ENCODE peak calls at places on chromosomes 13 and 19, in nine cellular contexts. Z is tibial nerve; H is ovary; P is stomach; A is pancreas; Q is spleen; R is CD8-positive, alpha-beta T cell; W is Peyer's patch; F is choroid plexus epithelial cell. U is an unnamed sample.
A peak's percentile ranks its signal among the peaks of the same experiment; 100 is the strongest.

GRCh38 chr13:111485491-111486250 is 165.2 kb downstream of the TEX29 start:
- DNase-seq in Z (no peak), H (no peak), P (peak; percentile 11), A (no peak), Q (no peak), R (no peak), W (peak; percentile 23), F (no peak), U (no peak)

GRCh38 chr19:13505761-13506549 is at the start of gene CACNA1A:
- DNase-seq in Z (no peak), H (no peak), P (no peak), A (no peak), Q (no peak), R (no peak), W (no peak), F (no peak), U (no peak)

GRCh38 chr19:19444694-19445155 is 39.2 kb downstream of the GATAD2A start:
- DNase-seq in Z (no peak), H (no peak), P (peak; percentile 56), A (no peak), Q (no peak), R (no peak), W (peak; percentile 52), F (peak; percentile 43), U (no peak)

GRCh38 chr19:287381-287871 is 3.8 kb downstream of the PLPP2 start:
- DNase-seq in Z (no peak), H (no peak), P (peak; percentile 21), A (no peak), Q (no peak), R (no peak), W (peak; percentile 34), F (no peak), U (no peak)

GRCh38 chr19:3593156-3593555 is 7.9 kb downstream of the GIPC3 start:
- DNase-seq in Z (no peak), H (no peak), P (no peak), A (no peak), Q (no peak), R (no peak), W (no peak), F (no peak), U (no peak)

GRCh38 chr19:1046836-1047695 is 7.2 kb downstream of the ABCA7 start:
- DNase-seq in Z (no peak), H (no peak), P (no peak), A (no peak), Q (no peak), R (no peak), W (peak; percentile 72), F (no peak), U (no peak)

GRCh38 chr19:12065100-12065538 is 588 bp downstream of the ZNF844 start:
- DNase-seq in Z (no peak), H (peak; percentile 36), P (no peak), A (no peak), Q (no peak), R (no peak), W (no peak), F (peak; percentile 68), U (no peak)

GRCh38 chr13:85520445-85520844 is 278.8 kb downstream of the SLITRK6 start:
- DNase-seq in Z (no peak), H (no peak), P (no peak), A (no peak), Q (no peak), R (no peak), W (no peak), F (peak; percentile 74), U (no peak)

GRCh38 chr13:112710855-112711527 is 21.2 kb downstream of the ATP11A start:
- DNase-seq in Z (no peak), H (peak; percentile 38), P (no peak), A (no peak), Q (peak; percentile 44), R (no peak), W (peak; percentile 45), F (no peak), U (no peak)

GRCh38 chr13:43764349-43764748 is 22.4 kb downstream of the ENOX1 start:
- DNase-seq in Z (no peak), H (no peak), P (no peak), A (no peak), Q (no peak), R (no peak), W (no peak), F (no peak), U (no peak)

GRCh38 chr19:30231408-30232318 is 140.5 kb upstream of the ZNF536 start:
- DNase-seq in Z (no peak), H (no peak), P (no peak), A (no peak), Q (no peak), R (no peak), W (no peak), F (no peak), U (no peak)

GRCh38 chr13:49938921-49939320 is 2.8 kb upstream of the SPRYD7 start:
- DNase-seq in Z (no peak), H (peak; percentile 44), P (peak; percentile 78), A (peak; percentile 70), Q (no peak), R (no peak), W (peak; percentile 89), F (no peak), U (no peak)

GRCh38 chr13:29411493-29411892 is 184.0 kb downstream of the SLC7A1 start:
- DNase-seq in Z (no peak), H (no peak), P (no peak), A (no peak), Q (no peak), R (no peak), W (no peak), F (peak; percentile 41), U (no peak)

GRCh38 chr19:719081-719512 is 10.4 kb downstream of the PALM start:
- DNase-seq in Z (peak; percentile 37), H (peak; percentile 91), P (no peak), A (no peak), Q (no peak), R (no peak), W (no peak), F (peak; percentile 53), U (no peak)

GRCh38 chr13:39364797-39365468 is 238.1 kb downstream of the LHFPL6 start:
- DNase-seq in Z (no peak), H (no peak), P (no peak), A (no peak), Q (no peak), R (no peak), W (no peak), F (peak; percentile 57), U (peak; percentile 2)
- TF ChIP-seq CTCF in Z (no peak), H (no peak), P (no peak), A (no peak), Q (no peak), R (no peak), W (no peak), F (peak; percentile 20), U (no peak)

GRCh38 chr19:17725422-17726078 is 6.3 kb downstream of the MAP1S start:
- DNase-seq in Z (no peak), H (no peak), P (no peak), A (no peak), Q (no peak), R (peak; percentile 22), W (no peak), F (no peak), U (no peak)
- TF ChIP-seq CTCF in Z (no peak), H (no peak), P (no peak), A (no peak), Q (no peak), R (no peak), W (peak; percentile 15), F (peak; percentile 55), U (peak; percentile 32)

DNA sequence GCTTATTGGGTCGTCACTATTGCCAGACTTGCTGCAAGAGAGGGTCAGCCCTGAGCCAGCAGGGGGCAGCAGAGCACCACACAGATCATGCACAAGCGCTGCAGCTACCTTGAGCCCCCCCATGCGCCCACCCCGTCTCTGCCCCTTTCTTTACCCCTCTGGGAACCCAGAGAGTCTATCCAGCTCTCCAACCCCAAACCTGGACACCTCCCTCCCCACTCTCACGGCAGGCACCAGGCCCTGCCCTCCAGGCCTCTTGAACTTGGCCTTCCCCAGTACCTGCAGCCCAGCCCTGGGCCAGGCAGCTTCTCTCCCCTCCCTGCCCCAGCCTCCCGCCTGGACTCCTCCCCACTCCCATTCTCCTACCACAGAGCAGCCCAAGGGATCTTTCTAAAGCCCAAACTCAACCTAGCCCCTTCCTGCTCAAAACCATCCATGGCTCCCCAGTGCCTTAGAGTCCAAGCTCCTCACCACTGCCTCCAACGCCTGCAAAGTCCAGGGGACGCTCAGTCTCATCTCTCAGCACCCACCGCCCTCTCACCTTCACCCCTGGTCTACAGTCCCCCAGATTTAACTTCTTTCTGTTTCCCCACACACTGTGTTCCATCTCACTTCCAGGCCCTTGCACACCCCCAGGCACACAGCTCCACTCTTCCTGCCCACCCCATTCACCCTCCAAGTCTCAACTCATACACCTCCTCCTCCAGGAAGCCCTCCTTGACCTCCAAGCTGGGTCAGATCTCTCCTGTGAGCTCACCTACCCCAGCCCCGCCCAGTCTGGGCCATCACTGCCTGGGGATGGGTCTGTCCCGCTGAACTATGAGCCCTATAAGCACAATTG is 9.4 kb upstream of the CEACAM16 start:
- DNase-seq in Z (peak; percentile 60), H (peak; percentile 70), P (peak; percentile 76), A (peak; percentile 82), Q (peak; percentile 90), R (peak; percentile 82), W (peak; percentile 88), F (peak; percentile 80), U (peak; percentile 91)
- TF ChIP-seq CTCF in Z (peak; percentile 91), H (peak; percentile 81), P (peak; percentile 89), A (peak; percentile 95), Q (peak; percentile 73), R (peak; percentile 81), W (peak; percentile 86), F (peak; percentile 94), U (peak; percentile 99)

DNA sequence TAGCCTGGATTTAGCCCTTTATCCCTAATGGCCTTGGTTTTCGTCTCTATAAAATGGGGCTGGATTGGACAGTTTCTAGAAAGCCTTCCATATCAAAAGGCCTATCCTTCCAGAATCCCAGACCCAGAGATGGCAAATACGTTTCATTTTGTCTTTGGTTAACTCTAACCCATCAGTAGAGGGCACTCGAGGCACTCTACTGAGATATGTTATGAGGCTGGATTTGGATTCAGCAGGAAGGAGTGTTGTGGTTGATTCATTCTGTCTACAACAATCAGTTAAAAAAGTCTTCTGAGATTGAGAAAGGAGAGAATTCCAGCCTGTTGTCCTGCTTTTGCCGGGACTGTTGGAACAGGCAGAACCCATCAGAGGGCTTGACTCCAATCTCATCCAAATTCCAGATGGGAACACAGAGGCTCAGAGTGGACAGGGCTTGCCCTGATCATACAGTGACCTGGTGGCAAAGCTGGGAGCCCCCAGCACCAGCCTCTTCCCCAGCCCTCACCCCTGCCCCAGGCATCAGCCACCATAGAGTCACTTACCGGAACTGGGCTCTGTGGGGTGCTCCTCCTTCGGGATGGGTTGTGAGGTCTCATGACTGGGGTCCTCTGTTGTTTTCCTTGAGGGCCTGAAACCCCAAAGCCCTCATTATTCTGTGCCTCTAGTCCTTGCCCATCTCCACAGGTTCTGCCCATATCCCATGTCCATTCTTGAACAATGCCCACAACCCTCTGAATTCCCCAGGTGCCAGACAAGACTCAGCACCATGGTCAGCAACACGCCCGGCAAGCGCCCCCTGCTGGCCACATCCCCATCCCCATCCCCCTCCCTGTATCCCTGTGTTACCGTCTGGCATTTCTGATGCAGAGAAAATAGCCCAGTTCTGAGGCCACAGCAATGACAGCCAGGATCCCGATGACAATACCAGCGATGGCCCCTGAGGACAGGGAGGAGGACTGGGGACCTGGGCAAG is 12.3 kb upstream of the ZNF180 start:
- DNase-seq in Z (no peak), H (no peak), P (no peak), A (no peak), Q (no peak), R (no peak), W (peak; percentile 64), F (peak; percentile 71), U (peak; percentile 81)
- TF ChIP-seq CTCF in Z (no peak), H (no peak), P (no peak), A (no peak), Q (no peak), R (no peak), W (peak; percentile 52), F (peak; percentile 77), U (peak; percentile 88)